ENCODE peak calls at places on chromosome 20, in four cellular contexts. M, I, V and E are unnamed samples.

GRCh38 chr20:21981179-21981578 is 275.7 kb downstream of the PAX1 start:
- DNase-seq in M (no peak), V (no peak), I (no peak), E (no peak)

GRCh38 chr20:62702886-62703852 is 5.5 kb upstream of the NTSR1 start:
- DNase-seq in M (no peak), V (peak; percentile 25), I (no peak), E (no peak)

GRCh38 chr20:25848222-25848621 is 151.6 kb upstream of the ZNF337 start:
- DNase-seq in I (no peak), V (no peak), M (no peak), E (no peak)

GRCh38 chr20:10447028-10447427 is 11.9 kb downstream of the SLX4IP start:
- DNase-seq in V (no peak), I (peak; percentile 25), M (peak; percentile 77), E (peak; percentile 47)

GRCh38 chr20:21503345-21503744 is 10.5 kb downstream of the NKX2-2 start:
- DNase-seq in M (peak; percentile 76), V (no peak), I (no peak), E (no peak)

GRCh38 chr20:19015890-19016465 is 196.5 kb upstream of the SLC24A3 start:
- DNase-seq in M (no peak), V (no peak), I (no peak), E (no peak)

GRCh38 chr20:64031822-64032314 is 4.1 kb upstream of the C20orf204 start:
- DNase-seq in I (no peak), V (no peak), M (no peak), E (no peak)

GRCh38 chr20:5195655-5196054 is 68.8 kb downstream of the CDS2 start:
- DNase-seq in M (no peak), I (no peak), V (no peak), E (no peak)

GRCh38 chr20:58094698-58095097 is 133.8 kb downstream of the ANKRD60 start:
- DNase-seq in M (no peak), V (no peak), I (no peak), E (no peak)

GRCh38 chr20:46027245-46027853 is 1.7 kb upstream of the SLC12A5 start:
- DNase-seq in M (no peak), V (no peak), I (no peak), E (no peak)

GRCh38 chr20:15122613-15123012 is 785.2 kb upstream of the FLRT3 start:
- DNase-seq in M (no peak), I (no peak), V (no peak), E (no peak)

GRCh38 chr20:9146649-9147048 is 77.8 kb downstream of the PLCB4 start:
- DNase-seq in M (no peak), I (no peak), V (no peak), E (no peak)

GRCh38 chr20:45835230-45836224 is 1.9 kb downstream of the SNX21 start:
- DNase-seq in I (no peak), M (no peak), V (no peak), E (no peak)

GRCh38 chr20:15220778-15221565 is 883.6 kb upstream of the FLRT3 start:
- DNase-seq in I (no peak), M (no peak), V (no peak), E (no peak)